ENCODE peak calls at places on chromosomes 11 and 22, in four cellular contexts. V, T, I and J are unnamed samples.

GRCh38 chr11:18203723-18204122 is 31.1 kb downstream of the MRGPRX4 start:
- DNase-seq in V (peak), T (no peak), I (no peak), J (no peak)

GRCh38 chr11:34999453-34999852 is 83.0 kb downstream of the PDHX start:
- DNase-seq in V (no peak), T (no peak), I (no peak), J (no peak)

GRCh38 chr11:61793084-61793828 is 545 bp downstream of the FEN1 start:
- DNase-seq in V (no peak), T (no peak), I (no peak), J (no peak)

GRCh38 chr11:22340803-22341581 is 2.8 kb downstream of the SLC17A6 start:
- DNase-seq in V (no peak), T (no peak), I (no peak), J (no peak)

GRCh38 chr22:40400173-40400572 is 29.8 kb downstream of the SGSM3 start:
- DNase-seq in V (no peak), T (no peak), I (peak), J (no peak)

GRCh38 chr11:102166175-102166574 is 55.9 kb downstream of the YAP1 start:
- DNase-seq in V (no peak), T (no peak), I (no peak), J (no peak)

GRCh38 chr22:19631899-19632670 is 82.2 kb upstream of the SEPTIN5 start:
- DNase-seq in V (no peak), T (peak), I (no peak), J (no peak)

GRCh38 chr11:10728779-10729472 is 22.1 kb upstream of the CTR9 start:
- DNase-seq in V (no peak), T (no peak), I (no peak), J (no peak)

GRCh38 chr11:71060358-71060757 is 192.0 kb downstream of the SHANK2 start:
- DNase-seq in V (no peak), T (no peak), I (no peak), J (no peak)

GRCh38 chr22:27283714-27284113 is 517.8 kb downstream of the MN1 start:
- DNase-seq in V (no peak), T (no peak), I (no peak), J (no peak)

GRCh38 chr11:111541209-111542061 is 915 bp downstream of the LAYN start:
- DNase-seq in V (peak), T (peak), I (peak), J (no peak)

GRCh38 chr22:36383110-36383581 is 4.6 kb downstream of the MYH9 start:
- DNase-seq in V (peak), T (no peak), I (peak), J (no peak)

GRCh38 chr11:73270089-73270854 is 1.9 kb upstream of the P2RY6 start:
- DNase-seq in V (no peak), T (no peak), I (no peak), J (no peak)

GRCh38 chr22:23212061-23213030 is 32.0 kb downstream of the BCR start:
- DNase-seq in V (no peak), T (no peak), I (no peak), J (no peak)

GRCh38 chr22:49015993-49016908 is 811.4 kb downstream of the BRD1 start:
- DNase-seq in V (no peak), T (no peak), I (no peak), J (no peak)

GRCh38 chr11:44957051-44957515 is 6.4 kb upstream of the TP53I11 start:
- DNase-seq in V (no peak), T (no peak), I (no peak), J (no peak)

GRCh38 chr11:93569496-93569895 is 26.3 kb upstream of the SMCO4 start:
- DNase-seq in V (no peak), T (no peak), I (no peak), J (no peak)

GRCh38 chr11:2094354-2095197 is 44.6 kb downstream of the IGF2 start:
- DNase-seq in V (no peak), T (no peak), I (no peak), J (no peak)